ENCODE peak calls at places on chromosomes 13 and 19, in ten cellular contexts. L is H1, G is GM12878, U is transverse colon, M is esophagus muscularis mucosa, H is stomach, R is HepG2, V is SK-N-SH, S is upper lobe of left lung, X is K562. C is an unnamed sample.

GRCh38 chr19:16001481-16002312 is 52.9 kb downstream of the OR10H4 start:
- DNase-seq in V (no peak), U (peak; percentile 21), H (no peak), X (no peak), M (peak; percentile 90), R (peak; percentile 33), G (peak; percentile 55), S (no peak), L (no peak), C (no peak)

GRCh38 chr19:33171222-33171795 is 22.8 kb upstream of the LRP3 start:
- DNase-seq in V (no peak), R (no peak), U (no peak), L (no peak), M (no peak), X (no peak), H (no peak), G (no peak), S (no peak), C (no peak)

GRCh38 chr19:33344210-33344609 is 29.3 kb upstream of the CEBPG start:
- DNase-seq in V (no peak), U (no peak), M (no peak), R (no peak), G (no peak), H (no peak), L (no peak), S (no peak), X (no peak), C (no peak)

GRCh38 chr19:38562096-38562495 is 55.7 kb downstream of the MAP4K1 start:
- DNase-seq in U (no peak), L (no peak), X (no peak), V (no peak), S (no peak), G (no peak), M (no peak), R (no peak), H (no peak), C (no peak)

GRCh38 chr13:29754486-29754806 is 96.0 kb downstream of the UBL3 start:
- DNase-seq in G (no peak), M (no peak), X (peak; percentile 4), S (no peak), U (no peak), L (no peak), H (no peak), R (peak; percentile 47), V (no peak), C (no peak)

GRCh38 chr19:29299416-29300380 is 86.7 kb upstream of the UQCRFS1 start:
- DNase-seq in G (no peak), L (no peak), V (no peak), X (no peak), H (no peak), M (no peak), R (no peak), U (no peak), S (no peak), C (peak; percentile 71)

GRCh38 chr19:19460761-19461265 is 54.5 kb downstream of the TSSK6 start:
- DNase-seq in S (peak; percentile 81), U (peak; percentile 52), R (no peak), L (no peak), H (peak; percentile 40), M (peak; percentile 93), X (no peak), G (no peak), V (peak; percentile 72), C (peak; percentile 80)

GRCh38 chr19:17686592-17687042 is 1.5 kb downstream of the UNC13A start:
- DNase-seq in S (peak; percentile 86), V (peak; percentile 94), L (no peak), M (no peak), U (no peak), X (peak; percentile 74), R (no peak), G (no peak), H (no peak), C (no peak)

GRCh38 chr13:97116754-97117153 is 105.4 kb upstream of the MBNL2 start:
- DNase-seq in L (no peak), M (no peak), S (no peak), R (no peak), V (no peak), X (no peak), H (no peak), U (no peak), G (no peak), C (no peak)

GRCh38 chr13:42617262-42617661 is 43.3 kb downstream of the TNFSF11 start:
- DNase-seq in V (no peak), U (no peak), H (no peak), G (no peak), X (no peak), R (no peak), M (no peak), S (no peak), L (no peak), C (no peak)

GRCh38 chr13:104024416-104025170 is 958.4 kb upstream of the SLC10A2 start:
- DNase-seq in X (no peak), R (no peak), L (no peak), V (no peak), H (no peak), U (no peak), G (no peak), M (no peak), S (no peak), C (no peak)

GRCh38 chr19:4713384-4713951 is 10.2 kb downstream of the DPP9 start:
- DNase-seq in X (no peak), G (no peak), S (peak; percentile 87), R (no peak), U (peak; percentile 93), H (peak; percentile 96), L (no peak), M (peak; percentile 94), V (peak; percentile 43), C (peak; percentile 92)

GRCh38 chr13:97521726-97522125 is 87.8 kb downstream of the RAP2A start:
- DNase-seq in V (no peak), M (no peak), G (no peak), U (no peak), X (no peak), S (no peak), L (no peak), R (peak; percentile 20), H (no peak), C (no peak)

GRCh38 chr13:72960541-72960940 is 98.3 kb upstream of the KLF5 start:
- DNase-seq in L (no peak), H (no peak), X (no peak), M (no peak), R (peak; percentile 24), U (no peak), G (no peak), S (no peak), V (no peak), C (no peak)

GRCh38 chr19:41198559-41198958 is 5.5 kb downstream of the CYP2S1 start:
- DNase-seq in R (no peak), V (no peak), U (no peak), M (no peak), H (no peak), L (no peak), S (no peak), G (no peak), X (no peak), C (no peak)
- TF ChIP-seq EP300 in R (no peak), V (no peak), U (no peak), M (no peak), H (no peak), L (no peak), S (no peak), G (no peak), X (no peak), C (no peak)

GRCh38 chr19:45765365-45766292 is 3.4 kb downstream of the SIX5 start:
- DNase-seq in H (no peak), G (no peak), S (peak; percentile 78), M (no peak), L (no peak), X (no peak), V (peak; percentile 54), R (no peak), U (no peak), C (no peak)

GRCh38 chr19:45766293-45766918 is 2.6 kb downstream of the SIX5 start:
- DNase-seq in S (peak; percentile 74), M (no peak), L (no peak), X (no peak), H (no peak), V (peak; percentile 12), R (no peak), G (no peak), U (no peak), C (no peak)

GRCh38 chr19:45763691-45764294 is 5.3 kb downstream of the SIX5 start:
- DNase-seq in U (no peak), H (no peak), S (peak; percentile 74), M (no peak), V (peak; percentile 25), X (no peak), G (no peak), R (no peak), L (no peak), C (no peak)

GRCh38 chr19:45764487-45764886 is 4.6 kb downstream of the SIX5 start:
- DNase-seq in R (no peak), X (no peak), H (no peak), S (no peak), U (no peak), G (no peak), V (peak; percentile 36), L (no peak), M (no peak), C (no peak)

DNA sequence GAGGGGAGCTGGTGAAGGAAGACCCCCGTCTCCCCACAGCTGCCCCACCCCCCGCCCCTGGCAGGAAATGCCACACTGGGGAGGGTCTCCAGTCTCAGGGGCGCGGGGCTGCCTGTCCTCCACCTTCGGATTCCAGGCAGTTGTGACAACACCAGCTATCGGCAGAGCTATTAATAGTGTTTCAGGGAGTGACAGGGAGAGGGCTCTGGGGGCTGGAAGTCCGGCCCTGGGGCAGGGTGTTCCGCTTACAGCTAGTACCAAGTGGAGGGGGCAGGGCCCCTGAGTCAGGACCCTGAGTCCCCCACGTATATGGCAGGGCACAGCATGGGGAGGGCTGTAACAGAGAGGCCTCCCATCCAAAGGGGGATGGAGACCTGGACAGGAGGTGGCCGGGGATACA is 4.1 kb downstream of the SIX5 start:
- DNase-seq in R (no peak), G (no peak), V (peak; percentile 28), X (no peak), S (no peak), U (no peak), L (no peak), M (no peak), H (no peak), C (no peak)
- H3K9me3 ChIP-seq in R (no peaks in the 10 kb centered on the region), G (no peaks in the 10 kb centered on the region), V (no peaks in the 10 kb centered on the region), X (no peaks in the 10 kb centered on the region), S (no peaks in the 10 kb centered on the region), U (no peaks in the 10 kb centered on the region), L (no peaks in the 10 kb centered on the region), M (no peaks in the 10 kb centered on the region), H (no peaks in the 10 kb centered on the region), C (no peaks in the 10 kb centered on the region)

GRCh38 chr13:113584870-113585671 is 518 bp downstream of the TFDP1 start:
- DNase-seq in G (no peak), U (peak; percentile 17), X (peak; percentile 33), M (peak; percentile 72), L (no peak), H (peak; percentile 24), V (peak; percentile 77), R (no peak), S (peak; percentile 89), C (peak; percentile 46)
- TF ChIP-seq POLR2AphosphoS5 in G (no peak), U (no peak), X (no peak), M (no peak), L (no peak), H (no peak), V (no peak), R (no peak), S (no peak), C (no peak)

DNA sequence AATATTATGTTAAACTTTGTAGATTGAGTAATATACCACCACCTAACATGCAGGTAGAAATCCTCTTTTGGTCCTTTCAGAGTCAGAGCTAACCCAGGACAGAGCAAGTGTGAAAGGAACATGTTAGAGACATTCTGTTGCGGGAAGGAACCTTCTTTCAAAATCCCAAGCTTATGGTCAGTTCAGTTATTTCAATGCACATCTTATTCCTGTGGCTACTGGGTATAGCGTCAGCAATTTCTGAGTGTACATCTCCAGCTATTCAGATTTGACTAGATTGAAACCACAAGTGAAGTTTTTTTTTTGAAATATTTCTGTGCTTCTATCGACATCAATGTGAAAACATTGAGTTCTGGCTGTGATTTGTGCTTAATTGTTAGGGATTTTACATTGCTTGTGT is 165.3 kb downstream of the LMO7 start:
- DNase-seq in H (no peak), L (no peak), G (no peak), X (no peak), S (no peak), M (no peak), R (no peak), U (no peak), V (no peak), C (no peak)
- TF ChIP-seq EP300 in H (no peak), L (no peak), G (no peak), X (no peak), S (no peak), M (no peak), R (no peak), U (no peak), V (no peak), C (no peak)